ENCODE peak calls at places on chromosomes 16 and 17, in eight cellular contexts. T is GM12865, B is psoas muscle, F is cardiac fibroblast, W is OCI-LY7, I is GM13976, M is AG10803, Q is endothelial cell of umbilical vein. A is an unnamed sample.

GRCh38 chr17:4420692-4421131 is 13.0 kb upstream of the SPNS3 start:
- DNase-seq in T (peak; percentile 88), B (no peak), F (peak; percentile 84), W (peak; percentile 95), I (peak; percentile 84), M (peak; percentile 66), Q (peak; percentile 70), A (peak; percentile 83)

GRCh38 chr17:28008526-28008925 is 34.0 kb upstream of the NLK start:
- DNase-seq in T (peak; percentile 13), B (no peak), F (peak; percentile 76), W (peak; percentile 6), I (no peak), M (peak; percentile 36), Q (peak; percentile 66), A (no peak)

GRCh38 chr16:80947708-80948615 is 58.7 kb downstream of the CMC2 start:
- DNase-seq in T (no peak), B (no peak), F (peak; percentile 84), W (no peak), I (no peak), M (no peak), Q (peak; percentile 72), A (no peak)

GRCh38 chr16:56938664-56939513 is 6.9 kb downstream of the HERPUD1 start:
- DNase-seq in T (peak; percentile 74), B (no peak), F (no peak), W (no peak), I (no peak), M (no peak), Q (no peak), A (no peak)

GRCh38 chr17:59783221-59784016 is 76.0 kb downstream of the VMP1 start:
- DNase-seq in T (no peak), B (no peak), F (peak; percentile 82), W (peak; percentile 55), I (no peak), M (peak; percentile 42), Q (peak; percentile 91), A (no peak)

GRCh38 chr16:84532855-84533486 is 28.5 kb upstream of the MEAK7 start:
- DNase-seq in T (no peak), B (no peak), F (peak; percentile 54), W (no peak), I (no peak), M (peak; percentile 20), Q (peak; percentile 85), A (no peak)

GRCh38 chr16:87713469-87714229 is 52.1 kb downstream of the KLHDC4 start:
- DNase-seq in T (no peak), B (no peak), F (no peak), W (peak; percentile 91), I (no peak), M (no peak), Q (no peak), A (no peak)

GRCh38 chr16:54284319-54284930 is 2.2 kb downstream of the IRX3 start:
- DNase-seq in T (no peak), B (no peak), F (no peak), W (no peak), I (peak; percentile 55), M (peak; percentile 21), Q (no peak), A (peak; percentile 35)

GRCh38 chr16:66427036-66427446 is at the start of gene BEAN1:
- DNase-seq in T (no peak), B (no peak), F (no peak), W (no peak), I (no peak), M (peak; percentile 13), Q (no peak), A (no peak)

GRCh38 chr17:47980516-47980915 is 9.6 kb downstream of the CDK5RAP3 start:
- DNase-seq in T (no peak), B (no peak), F (no peak), W (no peak), I (no peak), M (no peak), Q (no peak), A (no peak)

GRCh38 chr17:48162946-48163506 is 55.5 kb downstream of the SNX11 start:
- DNase-seq in T (peak; percentile 57), B (no peak), F (peak; percentile 11), W (no peak), I (peak; percentile 52), M (no peak), Q (no peak), A (peak; percentile 60)

DNA sequence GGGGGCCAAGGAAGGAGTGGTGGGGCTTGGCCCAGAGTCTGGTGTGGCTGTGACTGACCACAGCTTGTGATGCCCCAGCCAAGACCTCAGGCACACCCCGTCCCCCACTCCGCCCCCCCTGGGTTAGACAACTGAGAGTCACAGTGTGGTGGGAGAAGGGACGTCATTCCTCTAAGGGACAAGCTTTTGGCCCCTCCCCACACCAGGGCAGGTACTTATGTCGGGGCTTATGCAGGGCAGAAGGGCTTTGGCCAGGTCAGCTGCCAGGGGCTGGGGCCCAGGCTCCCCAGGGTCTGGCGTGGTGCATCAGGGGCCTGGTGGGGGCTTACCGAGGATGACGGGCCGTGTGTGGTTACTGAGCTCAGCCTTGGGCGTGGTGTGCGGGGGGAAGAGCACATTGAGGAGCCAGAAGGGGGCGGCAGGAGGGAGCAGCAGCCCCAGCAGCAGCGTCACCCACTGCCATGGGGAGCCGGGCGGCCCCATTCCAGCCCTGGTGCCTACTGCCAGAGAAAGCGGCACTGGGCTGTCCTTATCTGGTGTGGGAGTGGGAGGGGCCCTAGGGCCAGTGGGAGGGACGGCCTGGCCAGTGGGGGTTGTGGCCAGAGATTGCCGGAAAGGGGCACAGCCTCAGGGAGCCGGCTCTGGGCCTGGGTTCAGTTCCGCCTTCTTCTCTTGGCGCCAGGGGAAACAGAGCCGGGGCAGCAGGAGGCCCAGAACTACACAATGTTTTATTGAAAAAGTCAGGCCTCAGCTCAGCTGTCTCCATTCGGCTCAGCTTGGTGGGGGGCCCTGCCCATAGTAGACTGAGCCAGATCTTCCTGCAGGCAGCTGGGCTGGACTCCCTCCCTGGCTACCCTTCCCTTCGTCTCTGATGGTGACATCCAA is at the start of gene LCAT:
- DNase-seq in T (no peak), B (peak; percentile 75), F (no peak), W (no peak), I (no peak), M (no peak), Q (no peak), A (no peak)
- TF ChIP-seq CTCF in T (no peak), B (no peak), F (no peak), W (peak; percentile 42), I (no peak), M (no peak), Q (no peak), A (no peak)

GRCh38 chr17:44875761-44876160 is 23.5 kb downstream of the EFTUD2 start:
- DNase-seq in T (no peak), B (no peak), F (no peak), W (no peak), I (no peak), M (no peak), Q (no peak), A (no peak)

GRCh38 chr17:44877121-44877520 is 22.1 kb downstream of the EFTUD2 start:
- DNase-seq in T (no peak), B (no peak), F (no peak), W (no peak), I (no peak), M (no peak), Q (no peak), A (no peak)

GRCh38 chr17:44881145-44881544 is 18.1 kb downstream of the EFTUD2 start:
- DNase-seq in T (no peak), B (no peak), F (no peak), W (no peak), I (no peak), M (no peak), Q (no peak), A (no peak)

DNA sequence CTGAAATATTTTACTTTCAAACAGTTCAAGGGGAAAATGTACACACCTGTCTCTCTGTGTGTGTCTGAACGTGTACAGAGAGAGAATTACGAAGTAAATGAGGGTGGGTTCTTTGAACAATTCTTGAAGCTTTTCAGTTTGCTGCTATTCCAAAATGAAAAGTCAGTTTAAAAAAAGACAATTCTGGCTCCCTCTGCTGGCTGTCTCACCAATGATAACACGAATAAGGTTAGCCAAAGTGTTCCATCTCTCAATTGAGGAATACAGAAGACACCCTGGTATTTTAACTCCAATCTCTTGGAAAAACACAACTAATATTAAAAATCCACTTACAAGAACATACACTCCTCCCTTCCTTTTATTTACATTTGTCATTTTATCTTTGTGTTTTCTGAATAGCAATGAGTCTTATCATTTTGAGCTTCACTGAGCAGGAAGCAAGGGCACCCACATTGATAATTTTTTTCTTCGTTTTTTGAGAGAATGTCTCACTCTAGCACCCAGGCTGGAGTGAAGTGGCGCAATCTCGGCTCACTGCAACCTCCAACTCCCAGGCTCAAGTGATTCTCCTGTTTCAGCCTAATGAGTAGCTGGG is 20.5 kb downstream of the EFTUD2 start:
- DNase-seq in T (peak; percentile 18), B (no peak), F (peak; percentile 55), W (peak; percentile 50), I (peak; percentile 42), M (peak; percentile 48), Q (peak; percentile 49), A (peak; percentile 36)
- TF ChIP-seq CTCF in T (peak; percentile 44), B (peak; percentile 51), F (peak; percentile 58), W (peak; percentile 90), I (peak; percentile 41), M (peak; percentile 80), Q (peak; percentile 35), A (peak; percentile 48)

GRCh38 chr17:45234641-45235040 is 13.0 kb downstream of the FMNL1 start:
- DNase-seq in T (peak; percentile 64), B (no peak), F (no peak), W (peak; percentile 76), I (peak; percentile 63), M (no peak), Q (no peak), A (peak; percentile 60)
- TF ChIP-seq CTCF in T (peak; percentile 58), B (no peak), F (peak; percentile 16), W (peak; percentile 77), I (peak; percentile 42), M (peak; percentile 14), Q (peak; percentile 6), A (peak; percentile 46)

GRCh38 chr16:31297496-31297895 is 37.7 kb downstream of the ITGAM start:
- DNase-seq in T (no peak), B (no peak), F (no peak), W (no peak), I (no peak), M (no peak), Q (no peak), A (no peak)

GRCh38 chr16:31298958-31299357 is 39.2 kb downstream of the ITGAM start:
- DNase-seq in T (no peak), B (no peak), F (no peak), W (peak; percentile 12), I (no peak), M (no peak), Q (peak; percentile 3), A (no peak)

GRCh38 chr16:31301708-31302400 is 42.1 kb downstream of the ITGAM start:
- DNase-seq in T (peak; percentile 10), B (no peak), F (peak; percentile 45), W (peak; percentile 10), I (peak; percentile 44), M (peak; percentile 40), Q (no peak), A (no peak)

GRCh38 chr16:31295206-31295605 is 35.4 kb downstream of the ITGAM start:
- DNase-seq in T (no peak), B (no peak), F (no peak), W (no peak), I (no peak), M (no peak), Q (no peak), A (no peak)

DNA sequence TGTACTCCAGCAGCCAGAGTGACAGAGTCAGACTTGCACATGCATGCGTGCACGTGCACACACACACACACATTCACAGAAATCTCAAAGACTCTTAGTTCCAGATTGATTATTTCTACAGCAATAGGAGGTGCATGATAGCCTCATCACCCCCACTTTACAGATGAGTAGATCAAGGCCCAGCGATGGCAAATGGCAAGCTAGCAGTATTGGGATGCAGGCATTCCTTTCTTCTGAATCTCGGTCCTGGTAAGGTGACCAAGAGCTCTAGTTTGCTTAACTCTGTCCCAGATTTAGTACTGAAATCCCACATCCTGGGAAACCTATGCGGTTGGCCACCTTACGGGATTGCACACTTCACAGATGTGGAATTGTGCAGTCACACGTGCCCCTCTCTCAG is 38.6 kb downstream of the ITGAM start:
- DNase-seq in T (no peak), B (no peak), F (no peak), W (no peak), I (no peak), M (no peak), Q (no peak), A (no peak)
- TF ChIP-seq CTCF in T (no peak), B (no peak), F (no peak), W (no peak), I (no peak), M (no peak), Q (no peak), A (no peak)